ENCODE peak calls at places on chromosomes 6 and 20, in four cellular contexts. M is body of pancreas, F is uterus, V is right cardiac atrium. K is an unnamed sample. For H3K4me1, the result is how much of the 10 kb centered on the place peaks cover.

GRCh38 chr6:3868544-3868943 is 19.4 kb downstream of the FAM50B start:
- DNase-seq in M (no peak), F (no peak), V (no peak), K (peak)

GRCh38 chr6:70222350-70222749 is 80.5 kb downstream of the COL9A1 start:
- DNase-seq in M (no peak), F (no peak), V (no peak), K (no peak)

GRCh38 chr6:125753218-125753936 is 3.9 kb downstream of the HEY2 start:
- DNase-seq in M (peak), F (no peak), V (no peak), K (peak)

GRCh38 chr6:126481319-126481718 is 141.4 kb downstream of the CENPW start:
- DNase-seq in M (no peak), F (no peak), V (no peak), K (no peak)

GRCh38 chr20:7608246-7608645 is 332.0 kb downstream of the HAO1 start:
- DNase-seq in M (no peak), F (no peak), V (no peak), K (peak)

GRCh38 chr6:40894962-40895799 is 143.8 kb downstream of the UNC5CL start:
- DNase-seq in M (peak), F (peak), V (peak), K (peak)

GRCh38 chr6:16483315-16483875 is 245.0 kb downstream of the GMPR start:
- DNase-seq in M (no peak), F (no peak), V (no peak), K (no peak)

GRCh38 chr20:6074145-6074561 is 20.3 kb upstream of the LRRN4 start:
- DNase-seq in M (peak), F (no peak), V (no peak), K (peak)

GRCh38 chr20:33817411-33817810 is 6.3 kb downstream of the CHMP4B start:
- DNase-seq in M (no peak), F (no peak), V (no peak), K (no peak)
- H3K4me1 ChIP-seq in M (half or more), F (under half), V (under half), K (under half)

GRCh38 chr6:156793224-156793623 is 16.0 kb downstream of the ARID1B start:
- DNase-seq in M (no peak), F (no peak), V (no peak), K (no peak)
- H3K4me1 ChIP-seq in M (under half), F (under half), V (under half), K (under half)

DNA sequence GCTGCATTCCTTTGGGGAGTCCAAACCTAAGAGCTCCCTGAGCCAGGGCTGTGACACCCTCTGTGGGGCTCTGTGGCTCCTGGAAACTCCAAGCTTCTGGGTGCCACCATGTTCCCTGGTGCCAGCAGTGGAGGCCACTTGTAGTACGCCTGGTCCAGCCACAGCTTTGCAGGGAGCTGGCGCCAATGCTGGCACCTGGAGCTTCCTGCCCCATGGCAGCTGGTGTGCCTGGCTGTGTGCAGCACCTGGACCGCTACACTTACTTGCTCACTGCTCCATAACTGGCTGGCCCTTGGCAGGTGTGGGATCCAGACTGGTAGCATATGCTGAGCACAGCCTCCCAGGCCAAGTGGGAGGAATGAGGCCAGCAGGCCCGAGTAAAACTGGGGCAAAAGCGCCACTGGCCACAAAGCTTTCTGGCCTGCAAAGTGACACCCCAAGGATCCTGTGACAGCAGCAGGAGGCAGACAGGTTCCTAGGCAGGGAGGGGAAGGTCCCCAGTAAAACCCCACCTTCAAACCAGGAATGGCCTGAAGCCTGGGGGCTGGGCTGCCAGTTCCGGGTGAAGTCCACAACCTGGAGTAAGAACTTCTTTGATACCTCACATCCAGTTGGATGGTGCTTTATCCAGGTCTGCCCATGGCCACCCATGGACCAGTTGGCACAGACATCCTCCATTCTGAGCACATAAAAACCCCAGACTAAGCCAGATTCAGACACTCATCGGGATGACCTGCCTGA is 461.0 kb downstream of the TBC1D32 start:
- DNase-seq in M (no peak), F (no peak), V (peak), K (no peak)
- H3K4me1 ChIP-seq in M (under half), F (under half), V (under half), K (under half)

DNA sequence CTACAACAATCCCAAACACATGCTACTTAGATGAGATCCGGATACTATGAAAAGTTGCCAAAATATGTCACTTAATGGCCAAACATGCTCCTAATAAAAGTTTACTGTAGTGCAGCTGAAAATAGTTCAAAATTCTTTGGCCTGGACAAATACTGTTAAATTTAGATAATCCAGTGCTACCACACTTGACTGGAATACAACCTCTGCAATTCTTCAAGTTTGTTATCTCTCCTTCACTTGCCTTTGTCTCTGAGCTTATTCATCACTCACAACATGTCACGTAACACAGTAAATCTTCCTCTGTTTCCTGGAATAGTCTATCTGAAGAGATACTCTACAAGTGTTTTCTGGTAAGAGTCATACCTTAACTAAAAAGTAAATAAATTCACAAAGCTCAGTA is 10.5 kb upstream of the PLN start:
- DNase-seq in M (no peak), F (no peak), V (no peak), K (no peak)
- H3K4me1 ChIP-seq in M (under half), F (under half), V (under half), K (under half)

GRCh38 chr6:167858842-167859520 is 32.3 kb downstream of the AFDN start:
- DNase-seq in M (no peak), F (no peak), V (no peak), K (no peak)

GRCh38 chr6:167855825-167856425 is 29.2 kb downstream of the AFDN start:
- DNase-seq in M (no peak), F (no peak), V (no peak), K (peak)

GRCh38 chr6:167858086-167858591 is 31.4 kb downstream of the AFDN start:
- DNase-seq in M (no peak), F (no peak), V (no peak), K (no peak)

GRCh38 chr6:167856474-167856873 is 29.8 kb downstream of the AFDN start:
- DNase-seq in M (no peak), F (no peak), V (no peak), K (no peak)

DNA sequence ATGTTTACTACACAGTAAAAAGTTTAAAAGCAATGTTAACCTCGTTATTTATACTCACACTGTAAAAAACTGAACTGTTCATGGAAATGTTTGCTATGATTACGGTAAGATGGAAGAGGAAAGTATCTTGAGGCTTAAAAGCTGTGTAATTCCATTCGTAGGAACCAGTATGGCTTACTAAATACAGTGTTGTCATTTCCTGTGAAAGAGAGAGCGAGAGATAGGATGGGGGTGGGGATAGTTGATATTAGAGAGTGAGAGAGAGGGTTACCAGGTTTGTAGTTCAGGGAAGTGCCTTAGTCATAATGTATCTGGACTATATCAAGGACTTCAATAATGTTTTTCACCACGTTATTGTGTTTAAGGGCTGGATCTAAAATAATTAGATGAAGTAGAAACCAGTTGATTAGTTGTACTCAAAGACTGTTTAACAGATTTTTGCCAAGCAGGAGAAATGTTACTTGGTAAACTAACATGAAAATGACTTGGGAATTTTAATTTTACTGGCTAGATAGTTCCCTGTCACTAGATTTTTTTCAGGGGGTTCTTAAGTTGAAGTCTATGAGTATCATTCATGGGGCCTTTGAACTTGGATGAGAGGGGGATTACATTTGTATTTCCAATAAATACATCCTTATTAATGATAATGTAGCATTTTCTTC is 30.4 kb downstream of the AFDN start:
- DNase-seq in M (no peak), F (no peak), V (no peak), K (no peak)
- H3K4me1 ChIP-seq in M (half or more), F (under half), V (under half), K (under half)

GRCh38 chr6:129670634-129671033 is 39.3 kb downstream of the ARHGAP18 start:
- DNase-seq in M (no peak), F (no peak), V (no peak), K (no peak)
- H3K4me1 ChIP-seq in M (half or more), F (under half), V (under half), K (under half)

DNA sequence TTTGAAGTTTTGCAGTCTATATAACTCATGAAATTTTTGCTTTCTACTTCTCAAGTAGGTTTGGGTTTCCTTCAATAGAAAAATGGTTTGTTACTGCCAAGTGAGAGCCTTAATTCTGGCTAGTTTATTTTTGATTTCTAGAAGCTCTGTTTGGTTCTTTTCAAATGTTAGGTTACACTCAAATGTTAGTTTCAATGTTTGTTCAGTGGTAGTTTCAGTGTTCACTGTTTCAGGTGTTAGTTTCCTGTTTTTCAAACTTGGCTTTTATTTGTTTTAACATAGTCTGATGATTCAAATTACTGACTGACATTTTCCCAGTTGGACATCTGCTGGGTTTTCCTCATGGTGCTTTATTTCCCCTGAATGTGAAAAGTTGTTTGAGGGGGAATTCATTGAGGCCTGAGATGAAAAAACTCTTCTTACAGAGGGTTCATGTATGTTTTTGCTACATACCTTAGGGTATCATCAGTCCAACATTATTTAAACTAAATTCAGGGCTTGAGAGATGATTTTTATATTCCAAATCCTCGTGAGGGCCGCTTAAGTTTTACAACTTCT is 189.0 kb downstream of the JARID2 start:
- DNase-seq in M (no peak), F (no peak), V (no peak), K (no peak)
- H3K4me1 ChIP-seq in M (under half), F (under half), V (under half), K (under half)

GRCh38 chr6:147157930-147158329 is 46.3 kb upstream of the STXBP5 start:
- DNase-seq in M (no peak), F (no peak), V (no peak), K (no peak)
- H3K4me1 ChIP-seq in M (under half), F (under half), V (under half), K (under half)

K was measured in SJCRH30.